ENCODE peak calls at places on chromosome 16, in five cellular contexts. One of them, this sample, is unnamed.

GRCh38 chr16:65771707-65772106 is 594.8 kb upstream of the CDH5 start:
- DNase-seq in heart right ventricle: no peak
- DNase-seq in lung: no peak
- DNase-seq in tibial nerve: no peak
- DNase-seq in testis: no peak
- DNase-seq in this sample: no peak

GRCh38 chr16:67170168-67170947 is at the start of gene NOL3:
- DNase-seq in heart right ventricle: peak
- DNase-seq in lung: peak
- DNase-seq in tibial nerve: peak
- DNase-seq in testis: peak
- DNase-seq in this sample: peak

GRCh38 chr16:35011-35775 is 18.2 kb downstream of the POLR3K start:
- DNase-seq in heart right ventricle: no peak
- DNase-seq in lung: no peak
- DNase-seq in tibial nerve: no peak
- DNase-seq in testis: no peak
- DNase-seq in this sample: no peak

GRCh38 chr16:10172848-10173655 is 9.2 kb downstream of the GRIN2A start:
- DNase-seq in heart right ventricle: no peak
- DNase-seq in lung: no peak
- DNase-seq in tibial nerve: no peak
- DNase-seq in testis: no peak
- DNase-seq in this sample: no peak

GRCh38 chr16:68564367-68564985 is 25.4 kb downstream of the ZFP90 start:
- DNase-seq in heart right ventricle: no peak
- DNase-seq in lung: no peak
- DNase-seq in tibial nerve: no peak
- DNase-seq in testis: no peak
- DNase-seq in this sample: no peak

GRCh38 chr16:68275611-68276191 is 11.4 kb downstream of the SLC7A6 start:
- DNase-seq in heart right ventricle: no peak
- DNase-seq in lung: no peak
- DNase-seq in tibial nerve: no peak
- DNase-seq in testis: no peak
- DNase-seq in this sample: no peak

GRCh38 chr16:70510216-70510615 is 13.1 kb downstream of the COG4 start:
- DNase-seq in heart right ventricle: no peak
- DNase-seq in lung: no peak
- DNase-seq in tibial nerve: no peak
- DNase-seq in testis: no peak
- DNase-seq in this sample: no peak

GRCh38 chr16:57482845-57483545 is 3.3 kb downstream of the DOK4 start:
- DNase-seq in heart right ventricle: no peak
- DNase-seq in lung: no peak
- DNase-seq in tibial nerve: no peak
- DNase-seq in testis: no peak
- DNase-seq in this sample: no peak

GRCh38 chr16:69613283-69614154 is 47.8 kb downstream of the NFAT5 start:
- DNase-seq in heart right ventricle: no peak
- DNase-seq in lung: no peak
- DNase-seq in tibial nerve: no peak
- DNase-seq in testis: no peak
- DNase-seq in this sample: no peak

GRCh38 chr16:71927383-71927782 is 32.1 kb downstream of the IST1 start:
- DNase-seq in heart right ventricle: peak
- DNase-seq in lung: peak
- DNase-seq in tibial nerve: peak
- DNase-seq in testis: peak
- DNase-seq in this sample: no peak

GRCh38 chr16:9695152-9695551 is 487.1 kb downstream of the GRIN2A start:
- DNase-seq in heart right ventricle: no peak
- DNase-seq in lung: no peak
- DNase-seq in tibial nerve: no peak
- DNase-seq in testis: no peak
- DNase-seq in this sample: no peak

GRCh38 chr16:397135-397661 is at the start of gene NME4:
- DNase-seq in heart right ventricle: no peak
- DNase-seq in lung: no peak
- DNase-seq in tibial nerve: no peak
- DNase-seq in testis: peak
- DNase-seq in this sample: no peak

GRCh38 chr16:54632322-54632721 is 298.3 kb upstream of the IRX5 start:
- DNase-seq in heart right ventricle: no peak
- DNase-seq in lung: no peak
- DNase-seq in tibial nerve: no peak
- DNase-seq in testis: no peak
- DNase-seq in this sample: no peak

GRCh38 chr16:73204359-73205152 is 156.6 kb upstream of the ZFHX3 start:
- DNase-seq in heart right ventricle: no peak
- DNase-seq in lung: no peak
- DNase-seq in tibial nerve: no peak
- DNase-seq in testis: no peak
- DNase-seq in this sample: no peak

GRCh38 chr16:50316102-50316847 is 49.9 kb downstream of the ADCY7 start:
- DNase-seq in heart right ventricle: no peak
- DNase-seq in lung: no peak
- DNase-seq in tibial nerve: no peak
- DNase-seq in testis: no peak
- DNase-seq in this sample: no peak

DNA sequence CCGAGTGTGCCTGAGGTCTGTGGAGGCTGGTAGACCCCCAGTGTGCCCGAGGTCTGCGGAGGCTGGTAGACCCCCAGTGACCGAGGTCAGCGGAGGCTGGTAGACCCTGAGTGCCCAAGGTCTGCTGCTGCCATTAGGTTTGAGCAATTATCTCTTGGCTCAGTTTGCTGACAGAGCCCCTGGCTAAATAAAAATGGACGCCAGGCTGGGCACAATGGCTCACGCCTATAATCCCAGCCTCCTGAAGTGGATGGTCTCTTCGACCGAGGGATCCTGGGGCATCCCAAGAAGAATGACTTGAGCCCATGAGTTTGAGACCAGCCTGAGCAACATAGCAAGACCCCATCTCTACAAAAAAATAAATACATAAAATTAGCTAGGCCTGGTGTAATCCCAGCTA is 98.7 kb upstream of the ZNF469 start:
- DNase-seq in heart right ventricle: no peak
- DNase-seq in lung: no peak
- DNase-seq in tibial nerve: no peak
- DNase-seq in testis: no peak
- DNase-seq in this sample: no peak
- H3K27ac ChIP-seq in heart right ventricle: no peak
- H3K27ac ChIP-seq in lung: no peak
- H3K27ac ChIP-seq in tibial nerve: no peak
- H3K27ac ChIP-seq in testis: no peak
- H3K27ac ChIP-seq in this sample: no peak

GRCh38 chr16:76201385-76201784 is 75.8 kb upstream of the CNTNAP4 start:
- DNase-seq in heart right ventricle: no peak
- DNase-seq in lung: no peak
- DNase-seq in tibial nerve: no peak
- DNase-seq in testis: no peak
- DNase-seq in this sample: no peak
- H3K27ac ChIP-seq in heart right ventricle: no peak
- H3K27ac ChIP-seq in lung: no peak
- H3K27ac ChIP-seq in tibial nerve: no peak
- H3K27ac ChIP-seq in testis: no peak
- H3K27ac ChIP-seq in this sample: no peak

GRCh38 chr16:19785081-19785480 is 67.0 kb downstream of the IQCK start:
- DNase-seq in heart right ventricle: no peak
- DNase-seq in lung: no peak
- DNase-seq in tibial nerve: no peak
- DNase-seq in testis: no peak
- DNase-seq in this sample: no peak
- H3K27ac ChIP-seq in heart right ventricle: no peak
- H3K27ac ChIP-seq in lung: no peak
- H3K27ac ChIP-seq in tibial nerve: peak
- H3K27ac ChIP-seq in testis: peak
- H3K27ac ChIP-seq in this sample: peak

DNA sequence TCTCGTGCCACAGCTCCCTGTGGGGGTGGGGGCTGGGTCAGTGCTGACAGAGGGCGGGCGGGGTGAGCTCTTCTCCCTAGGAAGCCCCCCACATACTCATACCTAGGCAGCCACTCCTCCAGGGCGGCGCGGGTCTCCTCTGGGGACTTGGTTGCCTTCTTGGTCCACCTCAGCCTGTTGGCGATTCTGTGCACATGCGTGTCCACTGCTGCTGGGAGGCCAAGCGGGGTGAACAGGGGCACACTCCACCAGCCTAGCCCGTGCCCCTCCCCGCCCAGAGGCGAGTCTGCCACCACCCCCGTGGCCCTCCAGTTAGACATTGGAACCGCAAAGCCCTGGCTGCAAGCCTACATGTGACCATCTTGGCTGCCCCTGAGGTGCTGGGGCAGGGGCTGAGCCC is 7.6 kb downstream of the NTHL1 start:
- DNase-seq in heart right ventricle: no peak
- DNase-seq in lung: no peak
- DNase-seq in tibial nerve: no peak
- DNase-seq in testis: no peak
- DNase-seq in this sample: no peak
- H3K27ac ChIP-seq in heart right ventricle: peak
- H3K27ac ChIP-seq in lung: peak
- H3K27ac ChIP-seq in tibial nerve: peak
- H3K27ac ChIP-seq in testis: peak
- H3K27ac ChIP-seq in this sample: peak

GRCh38 chr16:15953477-15953876 is 4.1 kb downstream of the ABCC1 start:
- DNase-seq in heart right ventricle: no peak
- DNase-seq in lung: no peak
- DNase-seq in tibial nerve: no peak
- DNase-seq in testis: no peak
- DNase-seq in this sample: no peak

GRCh38 chr16:15954814-15955151 is 5.4 kb downstream of the ABCC1 start:
- DNase-seq in heart right ventricle: no peak
- DNase-seq in lung: no peak
- DNase-seq in tibial nerve: no peak
- DNase-seq in testis: no peak
- DNase-seq in this sample: no peak

GRCh38 chr16:15955425-15955824 is 6.0 kb downstream of the ABCC1 start:
- DNase-seq in heart right ventricle: no peak
- DNase-seq in lung: no peak
- DNase-seq in tibial nerve: no peak
- DNase-seq in testis: no peak
- DNase-seq in this sample: no peak

GRCh38 chr16:15952265-15952711 is 2.9 kb downstream of the ABCC1 start:
- DNase-seq in heart right ventricle: peak
- DNase-seq in lung: no peak
- DNase-seq in tibial nerve: no peak
- DNase-seq in testis: no peak
- DNase-seq in this sample: no peak

DNA sequence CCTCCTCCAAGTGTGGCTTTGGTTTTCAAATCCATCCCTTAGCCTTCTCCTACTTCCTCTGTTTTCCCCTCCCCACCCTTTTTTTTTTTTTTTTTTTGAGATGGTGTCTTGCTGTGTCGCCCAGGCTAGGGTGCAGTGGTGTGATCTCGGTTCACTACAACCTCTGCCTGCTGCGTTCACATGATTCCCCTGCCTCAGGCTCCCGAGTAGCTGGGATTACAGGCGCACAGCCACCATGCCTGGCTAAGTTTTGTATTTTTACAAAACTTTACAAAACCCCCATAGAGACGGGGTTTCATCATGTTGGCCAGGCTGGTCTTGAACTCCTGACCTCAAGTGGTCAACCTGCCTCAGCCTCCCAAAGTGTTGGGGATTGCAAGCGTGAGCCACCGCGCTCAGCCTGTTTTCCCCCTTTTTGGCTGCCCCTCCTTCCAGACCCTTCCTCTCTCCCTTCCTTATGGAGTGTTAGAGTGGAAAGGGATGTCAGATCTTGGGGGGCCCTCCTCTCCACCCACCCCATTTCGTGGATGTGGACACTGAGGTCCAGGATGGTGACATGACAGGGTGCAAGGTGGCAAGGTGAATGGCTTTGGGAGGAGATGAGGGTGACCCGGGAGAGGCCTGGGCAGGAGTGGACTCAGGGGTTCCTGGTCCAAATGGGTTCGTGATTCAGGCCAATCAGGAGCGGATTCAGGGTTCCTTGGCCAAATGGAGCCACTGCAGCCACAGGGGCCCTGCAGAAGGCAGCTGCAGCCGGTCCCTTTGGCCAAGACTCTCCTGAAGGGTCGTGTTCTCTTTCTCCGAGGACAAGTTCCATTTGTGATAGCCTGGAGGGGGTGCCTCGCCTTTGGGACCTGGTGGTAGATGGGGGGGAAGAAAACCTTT is 4.8 kb downstream of the ABCC1 start:
- DNase-seq in heart right ventricle: no peak
- DNase-seq in lung: no peak
- DNase-seq in tibial nerve: no peak
- DNase-seq in testis: no peak
- DNase-seq in this sample: no peak
- H3K27ac ChIP-seq in heart right ventricle: no peak
- H3K27ac ChIP-seq in lung: no peak
- H3K27ac ChIP-seq in tibial nerve: no peak
- H3K27ac ChIP-seq in testis: peak
- H3K27ac ChIP-seq in this sample: no peak

DNA sequence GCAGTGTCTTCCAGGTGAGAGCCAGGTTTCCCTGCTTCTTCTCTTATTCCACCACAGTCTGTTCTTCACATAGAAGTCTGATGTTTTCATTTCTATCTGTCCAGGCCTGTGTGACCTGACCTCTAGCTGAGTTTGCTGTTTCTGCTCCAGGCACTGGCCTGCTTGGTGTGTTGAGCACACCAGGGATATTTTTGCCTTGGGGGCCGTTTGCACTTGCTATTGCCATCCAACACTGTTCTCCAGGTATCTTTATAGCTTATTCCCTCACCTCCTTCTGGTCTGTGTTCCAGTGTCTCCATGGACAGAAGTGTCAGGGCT is 41.4 kb downstream of the MRTFB start:
- DNase-seq in heart right ventricle: no peak
- DNase-seq in lung: no peak
- DNase-seq in tibial nerve: no peak
- DNase-seq in testis: no peak
- DNase-seq in this sample: no peak
- H3K27ac ChIP-seq in heart right ventricle: peak
- H3K27ac ChIP-seq in lung: no peak
- H3K27ac ChIP-seq in tibial nerve: no peak
- H3K27ac ChIP-seq in testis: no peak
- H3K27ac ChIP-seq in this sample: no peak